ENCODE peak calls at places on chromosomes 13 and 19, in four cellular contexts. B is stomach, Y is Panc1, E is GM23338. W is an unnamed sample.

GRCh38 chr19:29666634-29667389 is 1.6 kb downstream of the PLEKHF1 start:
- DNase-seq in B (peak; percentile 54), Y (no peak), E (peak; percentile 71), W (peak; percentile 55)

GRCh38 chr19:48569814-48570213 is 17.8 kb downstream of the SULT2B1 start:
- DNase-seq in B (peak; percentile 36), Y (no peak), E (no peak), W (no peak)

GRCh38 chr13:100608906-100609305 is 20.3 kb upstream of the GGACT start:
- DNase-seq in B (no peak), Y (no peak), E (no peak), W (peak; percentile 34)

GRCh38 chr19:44608391-44608821 is 5.0 kb upstream of the IGSF23 start:
- DNase-seq in B (no peak), Y (no peak), E (no peak), W (no peak)

GRCh38 chr13:53200498-53201453 is 172.2 kb downstream of the OLFM4 start:
- DNase-seq in B (peak; percentile 33), Y (no peak), E (peak; percentile 92), W (peak; percentile 28)

GRCh38 chr19:1469936-1470863 is 8.8 kb downstream of the C19orf25 start:
- DNase-seq in B (peak; percentile 57), Y (no peak), E (peak; percentile 84), W (peak; percentile 67)

GRCh38 chr19:17755533-17755885 is 4.2 kb downstream of the FCHO1 start:
- DNase-seq in B (no peak), Y (no peak), E (no peak), W (no peak)

GRCh38 chr19:51327066-51327985 is 14.6 kb downstream of the VSIG10L start:
- DNase-seq in B (peak; percentile 28), Y (no peak), E (peak; percentile 92), W (peak; percentile 43)

GRCh38 chr19:34428549-34429285 is 536 bp downstream of the UBA2 start:
- DNase-seq in B (peak; percentile 31), Y (no peak), E (peak; percentile 37), W (peak; percentile 45)

GRCh38 chr19:3132971-3133792 is 2.7 kb upstream of the GNA15 start:
- DNase-seq in B (no peak), Y (no peak), E (no peak), W (peak; percentile 47)

GRCh38 chr13:40191186-40191980 is 475.1 kb downstream of the FOXO1 start:
- DNase-seq in B (no peak), Y (no peak), E (no peak), W (no peak)

GRCh38 chr19:10419646-10420443 is 493 bp upstream of the PDE4A start:
- DNase-seq in B (no peak), Y (peak; percentile 61), E (peak; percentile 97), W (no peak)

GRCh38 chr19:7340959-7341837 is 7.5 kb upstream of the ARHGEF18 start:
- DNase-seq in B (peak; percentile 87), Y (peak; percentile 52), E (peak; percentile 94), W (peak; percentile 90)

GRCh38 chr19:18762125-18763023 is 28.7 kb downstream of the COMP start:
- DNase-seq in B (peak; percentile 98), Y (no peak), E (peak; percentile 65), W (peak; percentile 87)

GRCh38 chr13:48000559-48001126 is 430 bp downstream of the SUCLA2 start:
- DNase-seq in B (peak; percentile 27), Y (no peak), E (peak; percentile 50), W (peak; percentile 26)

GRCh38 chr13:51221674-51222509 is at the start of gene FAM124A:
- DNase-seq in B (peak; percentile 57), Y (no peak), E (peak; percentile 82), W (peak; percentile 53)

GRCh38 chr19:40804783-40805242 is 5.8 kb downstream of the EGLN2 start:
- DNase-seq in B (peak; percentile 73), Y (no peak), E (no peak), W (no peak)

GRCh38 chr19:5588906-5589676 is 21.3 kb upstream of the TINCR start:
- DNase-seq in B (no peak), Y (no peak), E (no peak), W (no peak)

GRCh38 chr19:45391871-45392665 is 12.8 kb downstream of the PPP1R13L start:
- DNase-seq in B (no peak), Y (no peak), E (no peak), W (no peak)

GRCh38 chr13:73136776-73137175 is 78.0 kb downstream of the KLF5 start:
- DNase-seq in B (no peak), Y (no peak), E (no peak), W (no peak)

GRCh38 chr13:90485441-90485840 is 862.0 kb upstream of the MIR17HG start:
- DNase-seq in B (no peak), Y (no peak), E (no peak), W (no peak)

GRCh38 chr13:76764429-76764828 is 121.8 kb downstream of the KCTD12 start:
- DNase-seq in B (no peak), Y (no peak), E (no peak), W (peak; percentile 16)

GRCh38 chr19:35037716-35038622 is 3.6 kb upstream of the HPN start:
- DNase-seq in B (no peak), Y (no peak), E (no peak), W (no peak)

GRCh38 chr13:95607363-95607762 is 37.1 kb downstream of the DZIP1 start:
- DNase-seq in B (no peak), Y (no peak), E (no peak), W (no peak)

GRCh38 chr13:76009491-76009890 is 373.4 kb downstream of the LMO7 start:
- DNase-seq in B (no peak), Y (no peak), E (no peak), W (no peak)

GRCh38 chr19:3047307-3048189 is 14.7 kb downstream of the TLE5 start:
- DNase-seq in B (peak; percentile 87), Y (no peak), E (peak; percentile 92), W (peak; percentile 92)

GRCh38 chr19:16207490-16208025 is 9.8 kb downstream of the AP1M1 start:
- DNase-seq in B (no peak), Y (no peak), E (no peak), W (no peak)

GRCh38 chr19:38394488-38394887 is 6.0 kb downstream of the SPRED3 start:
- DNase-seq in B (no peak), Y (no peak), E (peak; percentile 99), W (no peak)

GRCh38 chr19:17220207-17220758 is 5.1 kb downstream of the USE1 start:
- DNase-seq in B (no peak), Y (no peak), E (no peak), W (peak; percentile 52)

GRCh38 chr13:92196566-92197256 is 798.3 kb downstream of the GPC5 start:
- DNase-seq in B (no peak), Y (no peak), E (no peak), W (no peak)

GRCh38 chr13:78137404-78138142 is 218.9 kb upstream of the EDNRB start:
- DNase-seq in B (no peak), Y (peak; percentile 30), E (peak; percentile 86), W (no peak)

GRCh38 chr19:47523473-47523872 is 8.6 kb upstream of the NAPA start:
- DNase-seq in B (no peak), Y (no peak), E (no peak), W (peak; percentile 58)
- TF ChIP-seq POLR2AphosphoS5 in B (no peak), Y (no peak), E (no peak), W (no peak)

GRCh38 chr19:12882589-12882988 is 1.3 kb upstream of the DNASE2 start:
- DNase-seq in B (no peak), Y (no peak), E (no peak), W (no peak)

GRCh38 chr19:12880551-12881171 is 588 bp downstream of the DNASE2 start:
- DNase-seq in B (peak; percentile 40), Y (no peak), E (peak; percentile 57), W (no peak)

GRCh38 chr19:12884627-12884925 is 2.4 kb downstream of the KLF1 start:
- DNase-seq in B (no peak), Y (no peak), E (no peak), W (no peak)

GRCh38 chr19:12884202-12884601 is 2.8 kb downstream of the KLF1 start:
- DNase-seq in B (no peak), Y (no peak), E (no peak), W (no peak)

GRCh38 chr19:12881172-12881808 is at the start of gene DNASE2:
- DNase-seq in B (peak; percentile 98), Y (peak; percentile 66), E (peak; percentile 99), W (peak; percentile 97)
- TF ChIP-seq CTCF in B (no peak), Y (no peak), E (no peak), W (no peak)

DNA sequence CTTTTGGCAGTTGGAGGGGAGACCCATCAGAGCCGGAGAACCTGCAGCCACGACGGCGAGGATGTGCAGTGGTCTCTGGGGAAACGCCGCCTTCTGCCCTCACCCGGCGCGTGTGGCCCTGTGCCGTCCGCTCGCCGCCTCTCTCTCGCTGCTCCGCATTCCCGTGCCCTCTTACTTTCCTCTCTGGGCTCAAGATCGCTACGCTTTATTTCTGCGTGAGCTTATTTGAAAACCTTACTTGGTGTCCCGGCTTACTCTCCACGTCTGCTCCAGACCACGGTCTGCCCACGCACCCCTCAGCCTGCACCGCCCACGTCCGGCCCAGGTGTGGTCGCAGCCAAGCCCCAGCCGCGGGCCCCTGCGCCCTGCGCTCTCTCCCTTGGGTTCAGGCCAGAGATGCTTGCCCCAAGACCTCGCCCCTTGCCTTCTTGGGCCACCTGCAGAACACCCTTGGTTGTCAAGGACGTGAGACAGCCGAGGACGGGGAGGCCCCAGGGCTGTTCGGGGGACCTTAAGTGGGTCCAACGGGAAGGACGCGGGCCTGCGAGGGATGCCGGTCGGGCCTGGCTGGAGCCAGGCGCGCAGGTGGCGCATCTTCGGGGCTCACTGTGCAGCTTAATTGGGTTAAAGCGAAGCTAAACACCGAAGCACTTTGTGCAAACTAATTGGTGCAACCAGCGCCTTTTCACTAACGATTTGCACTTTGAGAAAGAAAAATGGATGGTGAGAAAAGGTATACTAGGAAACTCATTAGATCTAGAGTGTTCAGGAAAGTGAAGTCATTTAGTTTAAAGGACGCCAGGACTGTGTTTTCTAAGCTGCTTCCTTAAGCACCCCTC is 2.1 kb upstream of the MAB21L1 start:
- DNase-seq in B (no peak), Y (no peak), E (peak; percentile 65), W (no peak)
- TF ChIP-seq POLR2AphosphoS5 in B (no peak), Y (no peak), E (no peak), W (no peak)

GRCh38 chr19:54379187-54379678 is 14.5 kb upstream of the LAIR1 start:
- DNase-seq in B (no peak), Y (no peak), E (no peak), W (no peak)

GRCh38 chr19:54388803-54389144 is 24.0 kb upstream of the LAIR1 start:
- DNase-seq in B (no peak), Y (no peak), E (no peak), W (no peak)

GRCh38 chr19:54388001-54388802 is 23.5 kb upstream of the LAIR1 start:
- DNase-seq in B (no peak), Y (no peak), E (peak; percentile 33), W (peak; percentile 27)

GRCh38 chr19:54380897-54381296 is 16.2 kb upstream of the LAIR1 start:
- DNase-seq in B (no peak), Y (no peak), E (no peak), W (no peak)

DNA sequence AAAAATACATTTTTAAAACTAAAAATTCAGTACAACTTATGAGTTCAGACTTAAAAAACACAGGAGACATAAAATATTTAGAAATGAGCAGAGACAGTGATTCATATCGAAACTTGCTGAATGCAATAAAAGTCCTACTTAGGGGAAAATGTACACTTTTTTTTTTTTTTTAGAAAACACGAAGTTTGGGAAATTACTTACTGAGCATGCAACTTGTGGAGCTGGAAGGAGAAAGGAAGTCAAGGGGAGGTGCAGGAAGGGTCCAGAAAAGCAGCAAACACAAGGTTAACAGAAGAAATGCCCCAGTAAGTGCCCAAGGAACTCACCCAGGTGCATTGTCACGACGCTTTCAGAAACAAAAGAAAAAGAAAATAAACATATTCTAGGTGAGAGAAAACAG is 18.6 kb upstream of the LAIR1 start:
- DNase-seq in B (no peak), Y (no peak), E (no peak), W (no peak)
- TF ChIP-seq CTCF in B (no peak), Y (no peak), E (no peak), W (no peak)

GRCh38 chr13:110412132-110412912 is 105.2 kb downstream of the COL4A2 start:
- DNase-seq in B (peak; percentile 74), Y (peak; percentile 51), E (peak; percentile 87), W (peak; percentile 82)
- TF ChIP-seq POLR2AphosphoS5 in B (peak; percentile 90), Y (no peak), E (no peak), W (peak; percentile 73)

W was measured in transverse colon.